ENCODE peak calls at places on chromosomes 16 and 17, in nine cellular contexts. Y is NCI-H345, F is ACHN, O is adipocyte, M is iPS DF 19.7, B is GDM1, R is NCI-H774, N is pulmonary artery endothelial cell, U is heart left ventricle. E is an unnamed sample.
A peak's percentile ranks its signal among the peaks of the same experiment; 100 is the strongest.

GRCh38 chr16:82671743-82672142 is 45.0 kb downstream of the CDH13 start:
- DNase-seq in Y (no peak), F (peak; percentile 42), O (no peak), M (no peak), B (no peak), R (no peak), N (no peak), U (no peak), E (no peak)

GRCh38 chr17:10652984-10653680 is 4.0 kb downstream of the MYH3 start:
- DNase-seq in Y (no peak), F (no peak), O (no peak), M (no peak), B (no peak), R (no peak), N (no peak), U (no peak), E (no peak)

GRCh38 chr16:84841787-84842300 is 22.1 kb downstream of the CRISPLD2 start:
- DNase-seq in Y (peak; percentile 90), F (no peak), O (no peak), M (no peak), B (no peak), R (peak; percentile 71), N (no peak), U (no peak), E (no peak)

GRCh38 chr17:79086609-79087427 is 12.2 kb downstream of the ENGASE start:
- DNase-seq in Y (no peak), F (no peak), O (no peak), M (no peak), B (no peak), R (no peak), N (no peak), U (no peak), E (no peak)

GRCh38 chr17:69557339-69557738 is 142.8 kb downstream of the MAP2K6 start:
- DNase-seq in Y (no peak), F (no peak), O (no peak), M (no peak), B (no peak), R (no peak), N (no peak), U (no peak), E (no peak)

GRCh38 chr16:57446530-57447141 is 549 bp downstream of the CIAPIN1 start:
- DNase-seq in Y (peak; percentile 18), F (peak; percentile 26), O (peak; percentile 69), M (no peak), B (no peak), R (no peak), N (no peak), U (peak; percentile 39), E (peak; percentile 67)

GRCh38 chr17:77666881-77667395 is 291.6 kb upstream of the TNRC6C start:
- DNase-seq in Y (no peak), F (no peak), O (no peak), M (no peak), B (peak; percentile 52), R (no peak), N (no peak), U (no peak), E (no peak)

GRCh38 chr16:35391328-35391727 is 1931.9 kb downstream of the TP53TG3F start:
- DNase-seq in Y (peak; percentile 33), F (peak; percentile 69), O (peak; percentile 28), M (peak; percentile 9), B (peak; percentile 2), R (peak; percentile 2), N (no peak), U (peak; percentile 18), E (peak; percentile 58)

GRCh38 chr17:4204190-4204589 is 59.6 kb downstream of the ANKFY1 start:
- DNase-seq in Y (no peak), F (no peak), O (no peak), M (no peak), B (no peak), R (no peak), N (no peak), U (no peak), E (no peak)

GRCh38 chr17:44197980-44198720 is 1.5 kb downstream of the ATXN7L3 start:
- DNase-seq in Y (no peak), F (peak; percentile 49), O (peak; percentile 68), M (no peak), B (peak; percentile 54), R (no peak), N (no peak), U (no peak), E (no peak)

GRCh38 chr17:66353937-66354401 is 51.6 kb downstream of the PRKCA start:
- DNase-seq in Y (no peak), F (no peak), O (peak; percentile 74), M (no peak), B (no peak), R (no peak), N (no peak), U (no peak), E (no peak)

GRCh38 chr17:81553616-81554181 is 1.5 kb upstream of the FAAP100 start:
- DNase-seq in Y (no peak), F (peak; percentile 94), O (no peak), M (no peak), B (peak; percentile 23), R (peak; percentile 47), N (peak; percentile 78), U (no peak), E (peak; percentile 60)

E was measured in BE2C.